ENCODE peak calls at places on chromosomes 12 and 14, in eight cellular contexts. O is sigmoid colon, W is spleen, M is A549, A is Peyer's patch, C is transverse colon, I is uterus, V is body of pancreas. P is an unnamed sample.

GRCh38 chr12:78457951-78458350 is 406.6 kb upstream of the SYT1 start:
- DNase-seq in O (no peak), W (no peak), M (no peak), A (no peak), C (no peak), I (no peak), V (no peak), P (no peak)

GRCh38 chr12:1925125-1925963 is 6.9 kb upstream of the CACNA2D4 start:
- DNase-seq in O (peak; percentile 55), W (peak; percentile 70), M (no peak), A (no peak), C (no peak), I (peak; percentile 4), V (no peak), P (no peak)

GRCh38 chr12:26109343-26109841 is 15.4 kb downstream of the BHLHE41 start:
- DNase-seq in O (peak; percentile 79), W (no peak), M (no peak), A (no peak), C (no peak), I (peak; percentile 68), V (peak; percentile 43), P (no peak)

GRCh38 chr14:100770605-100771120 is 44.0 kb downstream of the DLK1 start:
- DNase-seq in O (peak; percentile 44), W (peak; percentile 72), M (no peak), A (no peak), C (no peak), I (no peak), V (no peak), P (no peak)

GRCh38 chr14:103869406-103870143 is 22.2 kb upstream of the PPP1R13B start:
- DNase-seq in O (no peak), W (no peak), M (no peak), A (no peak), C (no peak), I (no peak), V (no peak), P (no peak)

GRCh38 chr14:85934123-85934885 is 404.4 kb downstream of the FLRT2 start:
- DNase-seq in O (peak; percentile 61), W (peak; percentile 72), M (peak; percentile 70), A (peak; percentile 52), C (peak; percentile 23), I (peak; percentile 14), V (no peak), P (peak; percentile 13)

GRCh38 chr14:100955201-100955600 is 51.7 kb upstream of the RTL1 start:
- DNase-seq in O (no peak), W (no peak), M (peak; percentile 18), A (no peak), C (no peak), I (no peak), V (no peak), P (no peak)

GRCh38 chr14:69495341-69495921 is 10.9 kb downstream of the PLEKHD1 start:
- DNase-seq in O (no peak), W (peak; percentile 35), M (no peak), A (no peak), C (no peak), I (no peak), V (no peak), P (no peak)

GRCh38 chr12:61781021-61781581 is 479.1 kb upstream of the USP15 start:
- DNase-seq in O (no peak), W (no peak), M (no peak), A (no peak), C (no peak), I (no peak), V (no peak), P (no peak)

GRCh38 chr14:32311294-32312009 is 17.6 kb upstream of the AKAP6 start:
- DNase-seq in O (no peak), W (no peak), M (no peak), A (no peak), C (no peak), I (no peak), V (no peak), P (no peak)

GRCh38 chr12:3016191-3016590 is 57.0 kb downstream of the TEAD4 start:
- DNase-seq in O (no peak), W (no peak), M (no peak), A (no peak), C (no peak), I (no peak), V (no peak), P (no peak)

GRCh38 chr12:92064420-92064819 is 81.2 kb downstream of the BTG1 start:
- DNase-seq in O (no peak), W (no peak), M (peak; percentile 49), A (no peak), C (no peak), I (no peak), V (peak; percentile 45), P (no peak)

GRCh38 chr12:56411781-56412639 is 37.2 kb downstream of the TIMELESS start:
- DNase-seq in O (no peak), W (no peak), M (no peak), A (no peak), C (no peak), I (no peak), V (no peak), P (no peak)

GRCh38 chr12:89414851-89415250 is 62.5 kb upstream of the DUSP6 start:
- DNase-seq in O (no peak), W (no peak), M (no peak), A (no peak), C (no peak), I (no peak), V (no peak), P (no peak)

GRCh38 chr14:32620303-32620702 is 291.2 kb downstream of the AKAP6 start:
- DNase-seq in O (no peak), W (no peak), M (no peak), A (no peak), C (no peak), I (no peak), V (no peak), P (no peak)

GRCh38 chr14:100769035-100769939 is 42.6 kb downstream of the DLK1 start:
- DNase-seq in O (peak; percentile 48), W (peak; percentile 51), M (no peak), A (no peak), C (no peak), I (no peak), V (no peak), P (no peak)

GRCh38 chr14:61562321-61563161 is 132.8 kb upstream of the HIF1A start:
- DNase-seq in O (no peak), W (no peak), M (peak; percentile 93), A (no peak), C (no peak), I (no peak), V (peak; percentile 73), P (no peak)

GRCh38 chr12:32265461-32265860 is 133.9 kb upstream of the FGD4 start:
- DNase-seq in O (no peak), W (no peak), M (no peak), A (no peak), C (no peak), I (no peak), V (no peak), P (no peak)

GRCh38 chr12:32266756-32267155 is 132.6 kb upstream of the FGD4 start:
- DNase-seq in O (no peak), W (no peak), M (no peak), A (no peak), C (no peak), I (no peak), V (no peak), P (no peak)

GRCh38 chr12:32264995-32265394 is 134.4 kb upstream of the FGD4 start:
- DNase-seq in O (no peak), W (no peak), M (no peak), A (peak; percentile 59), C (no peak), I (no peak), V (no peak), P (no peak)

GRCh38 chr12:32261638-32262037 is 137.7 kb upstream of the FGD4 start:
- DNase-seq in O (no peak), W (no peak), M (peak; percentile 53), A (no peak), C (no peak), I (no peak), V (no peak), P (no peak)

DNA sequence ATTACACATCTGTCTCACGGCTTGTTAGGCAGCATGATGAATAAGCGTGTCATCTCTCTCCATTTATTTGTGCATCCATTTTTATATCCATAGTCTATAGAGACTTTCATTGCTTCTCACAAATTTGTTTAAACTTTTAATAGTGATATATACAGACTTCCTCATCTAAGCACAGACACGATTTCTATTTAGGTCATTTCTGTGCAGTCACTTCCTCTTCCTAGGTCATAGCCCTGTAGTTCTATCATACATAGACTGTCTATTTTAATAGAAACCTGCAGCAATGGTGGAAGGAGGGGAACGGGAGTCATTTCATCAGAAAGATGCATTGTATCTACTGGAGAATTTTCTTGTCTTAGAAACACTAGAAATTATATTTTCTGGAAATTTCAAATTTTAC is 133.4 kb upstream of the FGD4 start:
- DNase-seq in O (no peak), W (no peak), M (no peak), A (no peak), C (no peak), I (no peak), V (no peak), P (no peak)
- H3K4me3 ChIP-seq in O (no peak overlapping the region), W (no peak overlapping the region), M (no peak overlapping the region), A (no peak overlapping the region), C (no peak overlapping the region), I (no peak overlapping the region), V (no peak overlapping the region), P (no peak overlapping the region)

GRCh38 chr14:91245029-91245428 is 525 bp upstream of the GPR68 start:
- DNase-seq in O (no peak), W (peak; percentile 87), M (no peak), A (peak; percentile 73), C (peak; percentile 48), I (no peak), V (no peak), P (no peak)
- H3K27ac ChIP-seq in O (no peak overlapping the region), W (peak overlapping the region; percentile 79), M (no peak overlapping the region), A (peak overlapping the region; percentile 74), C (peak overlapping the region; percentile 63), I (no peak overlapping the region), V (no peak overlapping the region), P (no peak overlapping the region)

GRCh38 chr12:76763746-76764675 is at the start of gene ZDHHC17:
- DNase-seq in O (peak; percentile 97), W (peak; percentile 98), M (peak; percentile 96), A (peak; percentile 87), C (peak; percentile 94), I (peak; percentile 97), V (peak; percentile 95), P (peak; percentile 91)
- TF ChIP-seq POLR2A in O (peak; percentile 50), W (peak; percentile 78), M (peak; percentile 95), A (peak; percentile 69), C (peak; percentile 81), I (peak; percentile 80), V (peak; percentile 89), P (peak; percentile 66)

DNA sequence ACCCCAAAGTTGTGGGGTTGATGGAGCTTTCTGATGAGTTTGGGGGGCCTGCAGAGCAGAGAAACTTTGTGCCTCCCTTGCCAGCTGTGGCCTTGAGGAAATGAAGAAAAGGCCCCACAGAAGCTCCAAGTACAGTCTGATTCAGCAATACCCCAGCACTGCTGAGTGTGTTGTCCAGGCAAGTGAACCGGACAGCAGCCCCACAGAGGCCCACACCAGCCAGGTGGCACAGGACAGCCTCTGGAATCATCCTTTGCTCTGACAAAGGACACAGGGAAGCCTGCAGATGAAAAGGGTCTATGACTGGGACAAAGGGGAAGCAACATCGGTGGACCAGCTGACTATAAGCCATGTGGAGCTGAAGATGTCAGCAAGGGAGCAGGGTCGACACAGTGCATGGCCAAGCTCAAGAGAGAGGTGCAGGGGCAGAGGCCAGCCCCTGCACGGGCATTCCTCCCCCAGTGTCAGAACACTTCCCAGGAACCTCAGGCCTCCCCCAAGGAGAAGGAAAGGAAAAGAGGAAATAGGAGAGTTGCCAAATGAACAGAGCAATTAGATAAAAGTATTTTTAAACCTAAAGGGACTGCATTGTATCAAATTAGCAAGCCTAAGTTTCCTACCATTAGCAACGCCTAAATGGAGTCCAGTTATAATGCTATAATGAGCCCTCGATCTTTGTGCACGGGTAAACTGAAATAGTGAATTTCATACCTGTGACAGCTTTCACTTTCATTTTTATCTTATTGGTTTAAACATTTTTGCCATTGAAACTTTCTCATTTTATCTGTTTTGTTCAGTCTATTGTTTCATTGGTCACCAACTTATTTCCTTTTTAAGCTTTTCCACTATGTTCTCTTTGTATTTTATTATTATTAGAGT is 46.3 kb upstream of the PTGDR start:
- DNase-seq in O (no peak), W (no peak), M (no peak), A (no peak), C (no peak), I (no peak), V (no peak), P (no peak)
- H3K4me3 ChIP-seq in O (peak overlapping the region; percentile 15), W (peak overlapping the region; percentile 18), M (no peak overlapping the region), A (peak overlapping the region; percentile 4), C (peak overlapping the region; percentile 44), I (peak overlapping the region; percentile 4), V (no peak overlapping the region), P (no peak overlapping the region)